ENCODE peak calls at places on chromosomes 4 and X, in five cellular contexts. One of them, this sample, is unnamed.

GRCh38 chr4:133150643-133151300 is 1.7 kb downstream of the PCDH10 start:
- DNase-seq in neuronal stem cell: no peak
- DNase-seq in H1: peak; percentile 72
- DNase-seq in IMR-90: no peak
- DNase-seq in H9: peak; percentile 63
- DNase-seq in this sample: peak; percentile 38

GRCh38 chr4:103098331-103098730 is 1.3 kb downstream of the BDH2 start:
- DNase-seq in neuronal stem cell: no peak
- DNase-seq in H1: no peak
- DNase-seq in IMR-90: peak; percentile 4
- DNase-seq in H9: no peak
- DNase-seq in this sample: no peak

GRCh38 chr4:2799971-2800690 is 7.2 kb downstream of the SH3BP2 start:
- DNase-seq in neuronal stem cell: no peak
- DNase-seq in H1: no peak
- DNase-seq in IMR-90: no peak
- DNase-seq in H9: no peak
- DNase-seq in this sample: no peak

GRCh38 chrX:38941675-38942074 is 140.4 kb downstream of the MID1IP1 start:
- DNase-seq in neuronal stem cell: no peak
- DNase-seq in H1: no peak
- DNase-seq in IMR-90: peak; percentile 6
- DNase-seq in H9: no peak
- DNase-seq in this sample: peak; percentile 6

GRCh38 chrX:115602729-115603389 is 41.9 kb downstream of the PLS3 start:
- DNase-seq in neuronal stem cell: no peak
- DNase-seq in H1: no peak
- DNase-seq in IMR-90: no peak
- DNase-seq in H9: no peak
- DNase-seq in this sample: peak; percentile 35

GRCh38 chr4:142585411-142585810 is 260.7 kb downstream of the INPP4B start:
- DNase-seq in neuronal stem cell: no peak
- DNase-seq in H1: no peak
- DNase-seq in IMR-90: peak; percentile 6
- DNase-seq in H9: no peak
- DNase-seq in this sample: no peak

GRCh38 chrX:40938418-40938817 is 146.8 kb upstream of the USP9X start:
- DNase-seq in neuronal stem cell: no peak
- DNase-seq in H1: no peak
- DNase-seq in IMR-90: peak; percentile 46
- DNase-seq in H9: no peak
- DNase-seq in this sample: peak; percentile 16

GRCh38 chrX:11532291-11533075 is 133.2 kb downstream of the ARHGAP6 start:
- DNase-seq in neuronal stem cell: no peak
- DNase-seq in H1: no peak
- DNase-seq in IMR-90: peak; percentile 9
- DNase-seq in H9: peak; percentile 39
- DNase-seq in this sample: peak; percentile 64

GRCh38 chr4:153166971-153167501 is 37.2 kb upstream of the TRIM2 start:
- DNase-seq in neuronal stem cell: no peak
- DNase-seq in H1: no peak
- DNase-seq in IMR-90: peak; percentile 43
- DNase-seq in H9: no peak
- DNase-seq in this sample: no peak

GRCh38 chrX:76454456-76454927 is 27.0 kb downstream of the MAGEE1 start:
- DNase-seq in neuronal stem cell: no peak
- DNase-seq in H1: peak; percentile 52
- DNase-seq in IMR-90: peak; percentile 9
- DNase-seq in H9: peak; percentile 30
- DNase-seq in this sample: peak; percentile 0

GRCh38 chr4:184309241-184310170 is 91.8 kb upstream of the ENPP6 start:
- DNase-seq in neuronal stem cell: no peak
- DNase-seq in H1: peak; percentile 14
- DNase-seq in IMR-90: no peak
- DNase-seq in H9: no peak
- DNase-seq in this sample: no peak

GRCh38 chrX:2559124-2559523 is 58.3 kb upstream of the DHRSX start:
- DNase-seq in neuronal stem cell: no peak
- DNase-seq in H1: no peak
- DNase-seq in IMR-90: no peak
- DNase-seq in H9: no peak
- DNase-seq in this sample: no peak

GRCh38 chr4:48985976-48986653 is at the start of gene CWH43:
- DNase-seq in neuronal stem cell: peak; percentile 12
- DNase-seq in H1: peak; percentile 80
- DNase-seq in IMR-90: no peak
- DNase-seq in H9: peak; percentile 73
- DNase-seq in this sample: no peak

GRCh38 chr4:109389367-109390118 is 44.1 kb upstream of the SEC24B start:
- DNase-seq in neuronal stem cell: no peak
- DNase-seq in H1: no peak
- DNase-seq in IMR-90: no peak
- DNase-seq in H9: no peak
- DNase-seq in this sample: peak; percentile 26

GRCh38 chrX:134735015-134735414 is 76.7 kb upstream of the PLAC1 start:
- DNase-seq in neuronal stem cell: no peak
- DNase-seq in H1: no peak
- DNase-seq in IMR-90: no peak
- DNase-seq in H9: no peak
- DNase-seq in this sample: no peak

GRCh38 chr4:129839687-129840086 is 743.7 kb downstream of the C4orf33 start:
- DNase-seq in neuronal stem cell: no peak
- DNase-seq in H1: no peak
- DNase-seq in IMR-90: no peak
- DNase-seq in H9: no peak
- DNase-seq in this sample: no peak

GRCh38 chrX:123648028-123648810 is 84.6 kb downstream of the THOC2 start:
- DNase-seq in neuronal stem cell: peak; percentile 44
- DNase-seq in H1: peak; percentile 54
- DNase-seq in IMR-90: peak; percentile 83
- DNase-seq in H9: peak; percentile 81
- DNase-seq in this sample: peak; percentile 88

GRCh38 chr4:107317596-107317995 is 281.5 kb upstream of the DKK2 start:
- DNase-seq in neuronal stem cell: no peak
- DNase-seq in H1: no peak
- DNase-seq in IMR-90: no peak
- DNase-seq in H9: no peak
- DNase-seq in this sample: no peak

GRCh38 chr4:4585012-4585670 is 43.3 kb upstream of the STX18 start:
- DNase-seq in neuronal stem cell: no peak
- DNase-seq in H1: no peak
- DNase-seq in IMR-90: peak; percentile 82
- DNase-seq in H9: no peak
- DNase-seq in this sample: peak; percentile 46

GRCh38 chr4:13527983-13528822 is 16.1 kb downstream of the NKX3-2 start:
- DNase-seq in neuronal stem cell: no peak
- DNase-seq in H1: peak; percentile 63
- DNase-seq in IMR-90: no peak
- DNase-seq in H9: no peak
- DNase-seq in this sample: peak; percentile 20

GRCh38 chr4:168304744-168305459 is 13.7 kb downstream of the DDX60 start:
- DNase-seq in neuronal stem cell: no peak
- DNase-seq in H1: no peak
- DNase-seq in IMR-90: peak; percentile 80
- DNase-seq in H9: no peak
- DNase-seq in this sample: peak; percentile 84

GRCh38 chr4:81142744-81143143 is 72.3 kb downstream of the PRKG2 start:
- DNase-seq in neuronal stem cell: no peak
- DNase-seq in H1: no peak
- DNase-seq in IMR-90: peak; percentile 68
- DNase-seq in H9: no peak
- DNase-seq in this sample: no peak

GRCh38 chrX:48022740-48023139 is 16.0 kb downstream of the SPACA5 start:
- DNase-seq in neuronal stem cell: no peak
- DNase-seq in H1: no peak
- DNase-seq in IMR-90: no peak
- DNase-seq in H9: no peak
- DNase-seq in this sample: no peak

GRCh38 chr4:25903905-25904747 is 9.9 kb upstream of the SMIM20 start:
- DNase-seq in neuronal stem cell: no peak
- DNase-seq in H1: no peak
- DNase-seq in IMR-90: no peak
- DNase-seq in H9: no peak
- DNase-seq in this sample: no peak

GRCh38 chr4:166458756-166459155 is 585.7 kb downstream of the TLL1 start:
- DNase-seq in neuronal stem cell: no peak
- DNase-seq in H1: no peak
- DNase-seq in IMR-90: no peak
- DNase-seq in H9: no peak
- DNase-seq in this sample: no peak

GRCh38 chr4:8872402-8873291 is 1.0 kb upstream of the HMX1 start:
- DNase-seq in neuronal stem cell: no peak
- DNase-seq in H1: peak; percentile 66
- DNase-seq in IMR-90: no peak
- DNase-seq in H9: no peak
- DNase-seq in this sample: no peak

GRCh38 chr4:34009951-34010350 is 2234.4 kb downstream of the ARAP2 start:
- DNase-seq in neuronal stem cell: no peak
- DNase-seq in H1: no peak
- DNase-seq in IMR-90: no peak
- DNase-seq in H9: no peak
- DNase-seq in this sample: no peak

GRCh38 chr4:1813915-1814314 is 20.8 kb downstream of the FGFR3 start:
- DNase-seq in neuronal stem cell: no peak
- DNase-seq in H1: no peak
- DNase-seq in IMR-90: no peak
- DNase-seq in H9: no peak
- DNase-seq in this sample: peak; percentile 11

GRCh38 chrX:96756491-96756890 is 71.8 kb downstream of the DIAPH2 start:
- DNase-seq in neuronal stem cell: no peak
- DNase-seq in H1: no peak
- DNase-seq in IMR-90: no peak
- DNase-seq in H9: no peak
- DNase-seq in this sample: no peak

GRCh38 chr4:62948108-62948507 is 1461.1 kb downstream of the TECRL start:
- DNase-seq in neuronal stem cell: no peak
- DNase-seq in H1: no peak
- DNase-seq in IMR-90: no peak
- DNase-seq in H9: no peak
- DNase-seq in this sample: peak; percentile 3

GRCh38 chr4:157781361-157781760 is 391.5 kb downstream of the GASK1B start:
- DNase-seq in neuronal stem cell: no peak
- DNase-seq in H1: no peak
- DNase-seq in IMR-90: no peak
- DNase-seq in H9: no peak
- DNase-seq in this sample: no peak

GRCh38 chrX:150683536-150684146 is 9.6 kb upstream of the MTMR1 start:
- DNase-seq in neuronal stem cell: no peak
- DNase-seq in H1: no peak
- DNase-seq in IMR-90: peak; percentile 33
- DNase-seq in H9: no peak
- DNase-seq in this sample: peak; percentile 46

GRCh38 chrX:150680974-150681373 is 12.2 kb upstream of the MTMR1 start:
- DNase-seq in neuronal stem cell: no peak
- DNase-seq in H1: no peak
- DNase-seq in IMR-90: peak; percentile 34
- DNase-seq in H9: no peak
- DNase-seq in this sample: no peak

GRCh38 chrX:150688911-150689451 is 4.2 kb upstream of the MTMR1 start:
- DNase-seq in neuronal stem cell: no peak
- DNase-seq in H1: no peak
- DNase-seq in IMR-90: peak; percentile 96
- DNase-seq in H9: peak; percentile 43
- DNase-seq in this sample: peak; percentile 93

GRCh38 chrX:150683112-150683511 is 10.1 kb upstream of the MTMR1 start:
- DNase-seq in neuronal stem cell: no peak
- DNase-seq in H1: no peak
- DNase-seq in IMR-90: no peak
- DNase-seq in H9: no peak
- DNase-seq in this sample: no peak
- H4K91ac ChIP-seq in neuronal stem cell: no peak overlapping the region
- H4K91ac ChIP-seq in H1: no peak overlapping the region
- H4K91ac ChIP-seq in IMR-90: no peak overlapping the region
- H4K91ac ChIP-seq in H9: no peak overlapping the region
- H4K91ac ChIP-seq in this sample: no peak overlapping the region

GRCh38 chrX:74249963-74250362 is 54.0 kb upstream of the ZCCHC13 start:
- DNase-seq in neuronal stem cell: no peak
- DNase-seq in H1: peak; percentile 53
- DNase-seq in IMR-90: no peak
- DNase-seq in H9: peak; percentile 90
- DNase-seq in this sample: peak; percentile 9
- H3K27ac ChIP-seq in neuronal stem cell: no peak overlapping the region
- H3K27ac ChIP-seq in H1: no peak overlapping the region
- H3K27ac ChIP-seq in IMR-90: peak overlapping the region; percentile 55
- H3K27ac ChIP-seq in H9: peak overlapping the region; percentile 51
- H3K27ac ChIP-seq in this sample: no peak overlapping the region

DNA sequence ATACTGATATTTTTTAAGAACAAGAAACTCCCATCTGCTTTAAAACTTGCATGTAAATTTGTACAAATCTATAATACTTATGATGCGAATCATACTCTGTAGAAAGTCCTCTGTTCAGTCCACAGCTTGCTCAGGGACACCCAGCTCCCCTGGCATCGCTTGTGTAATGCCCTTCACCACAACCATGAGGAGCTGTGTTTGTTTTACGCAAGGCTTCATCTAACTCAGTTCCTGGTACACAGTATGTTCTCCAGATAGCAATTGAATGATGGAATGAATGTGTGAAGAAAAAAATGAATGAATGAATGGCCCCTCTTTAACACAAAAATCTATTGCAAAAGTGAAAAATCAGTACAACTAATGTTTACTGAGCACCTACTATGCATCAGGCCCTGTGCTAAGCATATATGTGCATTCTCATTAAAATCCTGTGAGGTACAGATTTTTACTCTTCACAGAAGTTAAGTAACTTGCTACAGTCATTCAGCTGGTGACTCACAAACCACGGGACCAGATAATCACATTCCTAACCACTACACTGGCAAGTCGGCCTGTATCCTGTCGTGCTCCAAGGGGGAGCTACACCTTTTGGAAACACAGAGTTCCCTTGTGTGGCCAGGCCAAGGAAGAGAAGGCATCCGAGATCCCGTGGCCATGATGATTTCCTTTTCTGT is 58.7 kb upstream of the KDR start:
- DNase-seq in neuronal stem cell: no peak
- DNase-seq in H1: no peak
- DNase-seq in IMR-90: peak; percentile 97
- DNase-seq in H9: peak; percentile 71
- DNase-seq in this sample: peak; percentile 95
- H2BK15ac ChIP-seq in neuronal stem cell: no peak overlapping the region
- H2BK15ac ChIP-seq in H1: no peak overlapping the region
- H2BK15ac ChIP-seq in IMR-90: peak overlapping the region; percentile 34
- H2BK15ac ChIP-seq in H9: no peak overlapping the region
- H2BK15ac ChIP-seq in this sample: no peak overlapping the region

GRCh38 chrX:54807524-54808108 is at the start of gene MAGED2:
- DNase-seq in neuronal stem cell: peak; percentile 6
- DNase-seq in H1: no peak
- DNase-seq in IMR-90: peak; percentile 16
- DNase-seq in H9: peak; percentile 42
- DNase-seq in this sample: peak; percentile 57
- H4K91ac ChIP-seq in neuronal stem cell: no peak within 1 kb of the TSS
- H4K91ac ChIP-seq in H1: peak within 1 kb of the TSS; percentile 75
- H4K91ac ChIP-seq in IMR-90: peak within 1 kb of the TSS; percentile 52
- H4K91ac ChIP-seq in H9: no peak within 1 kb of the TSS
- H4K91ac ChIP-seq in this sample: peak within 1 kb of the TSS; percentile 18

This sample was measured in mesenchymal stem cell.